ENCODE peak calls at places on chromosomes 7 and 10, in four cellular contexts. Z, F, I and R are unnamed samples.

GRCh38 chr10:20265146-20265545 is 448.9 kb downstream of the PLXDC2 start:
- DNase-seq in Z (no peak), F (no peak), I (no peak), R (no peak)

GRCh38 chr7:74401137-74401859 is 52.4 kb upstream of the GTF2IRD1 start:
- DNase-seq in Z (peak; percentile 89), F (peak; percentile 49), I (peak; percentile 91), R (peak; percentile 76)

GRCh38 chr7:78164459-78164858 is 365.9 kb downstream of the PHTF2 start:
- DNase-seq in Z (no peak), F (no peak), I (no peak), R (no peak)

GRCh38 chr10:130160775-130161174 is 24.6 kb downstream of the GLRX3 start:
- DNase-seq in Z (no peak), F (no peak), I (no peak), R (no peak)

GRCh38 chr7:130628901-130629300 is 39.6 kb downstream of the COPG2 start:
- DNase-seq in Z (no peak), F (no peak), I (no peak), R (no peak)

GRCh38 chr7:138801256-138801655 is 3.3 kb upstream of the ATP6V0A4 start:
- DNase-seq in Z (no peak), F (no peak), I (no peak), R (no peak)

GRCh38 chr7:150949971-150950491 is 28.1 kb downstream of the KCNH2 start:
- DNase-seq in Z (no peak), F (no peak), I (peak; percentile 60), R (no peak)

GRCh38 chr10:12241810-12242529 is 46.0 kb downstream of the CDC123 start:
- DNase-seq in Z (no peak), F (no peak), I (no peak), R (no peak)

GRCh38 chr7:120272261-120272895 is 597 bp upstream of the KCND2 start:
- DNase-seq in Z (peak; percentile 70), F (peak; percentile 22), I (peak; percentile 72), R (peak; percentile 23)

GRCh38 chr10:130904676-130905075 is 406.8 kb downstream of the TCERG1L start:
- DNase-seq in Z (no peak), F (no peak), I (no peak), R (no peak)

GRCh38 chr7:53656881-53657280 is 621.4 kb downstream of the POM121L12 start:
- DNase-seq in Z (no peak), F (no peak), I (no peak), R (no peak)

GRCh38 chr7:39027491-39027890 is 49.8 kb downstream of the POU6F2 start:
- DNase-seq in Z (no peak), F (no peak), I (no peak), R (no peak)

GRCh38 chr10:48364659-48365405 is 58.4 kb downstream of the MAPK8 start:
- DNase-seq in Z (no peak), F (peak; percentile 20), I (no peak), R (no peak)

GRCh38 chr7:48839108-48839507 is 85.2 kb upstream of the CDC14C start:
- DNase-seq in Z (no peak), F (no peak), I (no peak), R (no peak)

GRCh38 chr10:78314651-78315050 is 281.0 kb downstream of the RPS24 start:
- DNase-seq in Z (no peak), F (no peak), I (no peak), R (no peak)

GRCh38 chr10:89310092-89310886 is 8.4 kb downstream of the IFIT2 start:
- DNase-seq in Z (no peak), F (no peak), I (no peak), R (no peak)

GRCh38 chr7:40721344-40721949 is 586.6 kb downstream of the SUGCT start:
- DNase-seq in Z (no peak), F (no peak), I (peak; percentile 48), R (no peak)

GRCh38 chr10:12194752-12195271 is 879 bp downstream of the NUDT5 start:
- DNase-seq in Z (no peak), F (no peak), I (peak; percentile 35), R (no peak)

GRCh38 chr10:77832243-77832642 is 94.3 kb downstream of the DLG5 start:
- DNase-seq in Z (no peak), F (no peak), I (no peak), R (no peak)

GRCh38 chr7:36210542-36210941 is 57.5 kb downstream of the EEPD1 start:
- DNase-seq in Z (no peak), F (no peak), I (no peak), R (no peak)

GRCh38 chr7:14836571-14837189 is 65.9 kb downstream of the DGKB start:
- DNase-seq in Z (no peak), F (no peak), I (no peak), R (no peak)

GRCh38 chr7:79719216-79719615 is 265.7 kb upstream of the MAGI2 start:
- DNase-seq in Z (no peak), F (no peak), I (no peak), R (no peak)

GRCh38 chr10:52992569-52992968 is 220.0 kb upstream of the MBL2 start:
- DNase-seq in Z (no peak), F (no peak), I (no peak), R (no peak)

GRCh38 chr7:100675581-100676350 is 2.2 kb downstream of the GNB2 start:
- DNase-seq in Z (peak; percentile 74), F (no peak), I (peak; percentile 96), R (peak; percentile 77)

GRCh38 chr7:24980695-24981543 is 941 bp upstream of the OSBPL3 start:
- DNase-seq in Z (no peak), F (no peak), I (no peak), R (peak; percentile 29)

GRCh38 chr10:120396228-120396627 is 60.8 kb upstream of the PLPP4 start:
- DNase-seq in Z (no peak), F (no peak), I (no peak), R (no peak)

GRCh38 chr10:35506741-35507140 is 98.4 kb upstream of the GJD4 start:
- DNase-seq in Z (no peak), F (no peak), I (no peak), R (no peak)

GRCh38 chr10:19659920-19660655 is 156.1 kb upstream of the PLXDC2 start:
- DNase-seq in Z (no peak), F (no peak), I (no peak), R (no peak)

GRCh38 chr7:120856621-120857352 is 1.2 kb downstream of the TSPAN12 start:
- DNase-seq in Z (peak; percentile 45), F (peak; percentile 18), I (peak; percentile 65), R (peak; percentile 26)

GRCh38 chr7:131889572-131890150 is 333.2 kb upstream of the PODXL start:
- DNase-seq in Z (no peak), F (no peak), I (no peak), R (no peak)

GRCh38 chr10:29166713-29167112 is 122.2 kb upstream of the LYZL1 start:
- DNase-seq in Z (no peak), F (no peak), I (no peak), R (no peak)

GRCh38 chr7:14752301-14752700 is 150.2 kb downstream of the DGKB start:
- DNase-seq in Z (no peak), F (no peak), I (no peak), R (no peak)

DNA sequence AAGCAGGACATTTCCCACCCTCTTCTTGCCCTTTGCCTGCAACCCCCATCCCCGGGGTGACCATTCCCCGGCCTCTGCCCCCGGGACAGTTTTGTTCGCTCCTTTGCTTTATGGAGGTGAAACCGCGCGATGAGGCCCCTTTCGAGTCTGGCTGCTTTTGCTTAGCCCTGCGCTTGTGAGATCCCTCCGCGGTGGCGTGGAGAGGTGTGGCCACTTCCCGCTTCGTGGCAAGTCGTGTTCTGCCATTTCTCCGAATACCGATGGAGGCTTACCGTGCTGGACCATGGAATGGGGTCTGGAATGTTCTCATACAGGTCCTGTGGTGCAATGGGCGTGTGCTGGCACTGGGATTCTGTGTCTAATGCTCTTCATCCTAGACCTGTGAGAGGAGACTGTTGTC is 106.7 kb downstream of the LHPP start:
- DNase-seq in Z (no peak), F (no peak), I (no peak), R (no peak)
- TF ChIP-seq TAF1 in Z (no peak), F (no peak), I (no peak), R (no peak)

GRCh38 chr7:84123903-84124573 is 70.6 kb downstream of the SEMA3A start:
- DNase-seq in Z (no peak), F (peak; percentile 2), I (no peak), R (no peak)
- TF ChIP-seq TAF1 in Z (no peak), F (no peak), I (no peak), R (no peak)

GRCh38 chr7:102319671-102320070 is 33.0 kb downstream of the SH2B2 start:
- DNase-seq in Z (no peak), F (no peak), I (no peak), R (no peak)
- TF ChIP-seq TAF1 in Z (no peak), F (no peak), I (no peak), R (no peak)

GRCh38 chr7:111770116-111770515 is 207.8 kb upstream of the IMMP2L start:
- DNase-seq in Z (no peak), F (no peak), I (no peak), R (no peak)

GRCh38 chr7:111775205-111775604 is 212.9 kb upstream of the IMMP2L start:
- DNase-seq in Z (no peak), F (no peak), I (no peak), R (no peak)

GRCh38 chr7:111771638-111772037 is 209.3 kb upstream of the IMMP2L start:
- DNase-seq in Z (no peak), F (no peak), I (no peak), R (no peak)

DNA sequence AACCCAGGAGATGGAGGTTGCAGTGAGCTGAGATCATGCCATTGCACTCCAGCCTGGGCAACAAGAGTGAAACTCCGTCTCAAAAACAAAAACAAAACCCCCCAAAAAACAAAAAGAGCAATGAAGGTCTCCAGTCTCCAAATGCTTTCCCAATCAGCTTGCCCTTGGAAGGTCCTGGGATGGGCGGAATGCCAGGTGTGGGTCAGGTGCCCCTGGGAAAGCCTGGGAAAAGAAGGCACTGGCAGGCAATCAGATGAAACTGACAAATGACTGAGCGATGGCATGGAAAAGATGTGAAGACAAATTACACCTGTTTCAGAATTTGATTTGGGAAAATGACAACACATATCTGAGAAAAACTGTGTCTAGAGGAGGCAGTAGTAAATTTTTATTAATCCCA is 210.4 kb upstream of the IMMP2L start:
- DNase-seq in Z (no peak), F (no peak), I (no peak), R (no peak)
- TF ChIP-seq TAF1 in Z (no peak), F (no peak), I (no peak), R (no peak)

DNA sequence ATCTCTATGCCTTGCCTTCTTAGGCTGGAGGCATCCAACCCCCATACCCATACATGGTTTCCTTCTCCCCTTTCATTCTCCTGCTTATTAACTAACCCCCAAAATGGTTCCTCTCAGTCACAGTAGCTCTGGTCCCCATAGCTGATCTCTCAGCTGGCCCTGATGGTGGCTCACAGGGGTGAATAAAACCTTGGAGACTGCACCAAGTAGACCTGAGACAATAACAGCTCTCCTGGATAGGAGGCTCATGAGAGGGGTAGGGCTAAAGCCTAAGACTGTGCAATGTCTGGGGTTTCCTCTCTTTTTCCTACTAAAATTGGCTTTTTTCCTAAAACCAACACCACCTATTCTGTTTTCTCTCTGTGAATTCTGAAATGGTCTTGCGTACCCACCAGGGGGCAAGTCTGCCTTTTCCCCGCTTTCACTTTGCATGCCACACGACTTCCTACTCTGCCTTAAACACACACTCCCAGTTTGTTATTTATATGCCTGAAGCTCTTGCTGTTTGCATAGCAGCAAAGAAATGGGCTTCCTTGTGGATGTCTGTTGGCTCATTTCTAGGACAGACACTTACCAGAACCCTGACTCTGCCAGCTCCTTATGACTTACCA is 18.4 kb upstream of the PON1 start:
- DNase-seq in Z (no peak), F (peak; percentile 53), I (no peak), R (no peak)
- TF ChIP-seq TAF1 in Z (no peak), F (no peak), I (no peak), R (no peak)

GRCh38 chr10:126135177-126135576 is 238.8 kb downstream of the FANK1 start:
- DNase-seq in Z (no peak), F (no peak), I (no peak), R (no peak)
- TF ChIP-seq TAF1 in Z (no peak), F (no peak), I (no peak), R (no peak)